ENCODE peak calls at places on chromosomes 11 and 22, in five cellular contexts. One of them, this sample, is unnamed.

GRCh38 chr11:18669211-18669593 is 29.4 kb upstream of the TMEM86A start:
- DNase-seq in left lung: no peak
- DNase-seq in uterus: no peak
- DNase-seq in endothelial cell: no peak
- DNase-seq in AG09309: no peak
- DNase-seq in this sample: no peak

GRCh38 chr11:71474771-71475483 is 21.9 kb downstream of the NADSYN1 start:
- DNase-seq in left lung: no peak
- DNase-seq in uterus: no peak
- DNase-seq in endothelial cell: no peak
- DNase-seq in AG09309: no peak
- DNase-seq in this sample: no peak

GRCh38 chr22:40671369-40671768 is 7.9 kb upstream of the MCHR1 start:
- DNase-seq in left lung: no peak
- DNase-seq in uterus: no peak
- DNase-seq in endothelial cell: no peak
- DNase-seq in AG09309: no peak
- DNase-seq in this sample: no peak

GRCh38 chr11:126366064-126366822 is 10.8 kb downstream of the ST3GAL4 start:
- DNase-seq in left lung: no peak
- DNase-seq in uterus: peak
- DNase-seq in endothelial cell: no peak
- DNase-seq in AG09309: no peak
- DNase-seq in this sample: no peak

GRCh38 chr11:93741882-93742226 is 382 bp downstream of the C11orf54 start:
- DNase-seq in left lung: no peak
- DNase-seq in uterus: no peak
- DNase-seq in endothelial cell: no peak
- DNase-seq in AG09309: peak
- DNase-seq in this sample: no peak

GRCh38 chr11:45321669-45322068 is 35.5 kb upstream of the SYT13 start:
- DNase-seq in left lung: no peak
- DNase-seq in uterus: no peak
- DNase-seq in endothelial cell: no peak
- DNase-seq in AG09309: no peak
- DNase-seq in this sample: peak

GRCh38 chr22:47177334-47177815 is 414.9 kb downstream of the TBC1D22A start:
- DNase-seq in left lung: no peak
- DNase-seq in uterus: peak
- DNase-seq in endothelial cell: no peak
- DNase-seq in AG09309: no peak
- DNase-seq in this sample: no peak

GRCh38 chr11:125940145-125940544 is 5.7 kb upstream of the VSIG10L2 start:
- DNase-seq in left lung: no peak
- DNase-seq in uterus: no peak
- DNase-seq in endothelial cell: no peak
- DNase-seq in AG09309: no peak
- DNase-seq in this sample: no peak

DNA sequence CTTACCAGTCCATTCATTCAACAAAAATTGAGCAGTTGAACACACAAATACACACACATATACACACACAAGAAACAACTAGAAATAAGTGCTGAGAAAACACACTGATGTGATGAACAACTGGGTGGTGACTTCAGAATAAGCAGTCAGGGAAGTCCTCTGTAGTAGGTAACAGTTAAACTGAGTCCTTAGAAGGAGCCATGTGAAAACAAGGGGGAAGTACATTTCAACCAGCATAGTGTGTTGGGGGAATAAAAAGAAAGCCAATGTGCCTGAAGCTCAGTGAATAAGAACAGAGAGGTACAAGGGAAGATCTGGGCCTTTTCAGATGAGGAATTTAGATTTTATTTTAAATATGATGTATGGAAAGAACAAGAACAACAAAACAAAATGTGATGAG is 6.8 kb upstream of the TMEM123 start:
- DNase-seq in left lung: no peak
- DNase-seq in uterus: no peak
- DNase-seq in endothelial cell: no peak
- DNase-seq in AG09309: no peak
- DNase-seq in this sample: no peak
- TF ChIP-seq CTCF in left lung: no peak
- TF ChIP-seq CTCF in uterus: no peak
- TF ChIP-seq CTCF in endothelial cell: no peak
- TF ChIP-seq CTCF in AG09309: no peak
- TF ChIP-seq CTCF in this sample: no peak

GRCh38 chr11:95853862-95854261 is 63.6 kb downstream of the CEP57 start:
- DNase-seq in left lung: no peak
- DNase-seq in uterus: no peak
- DNase-seq in endothelial cell: no peak
- DNase-seq in AG09309: no peak
- DNase-seq in this sample: no peak

GRCh38 chr11:95845168-95845567 is 54.9 kb downstream of the CEP57 start:
- DNase-seq in left lung: no peak
- DNase-seq in uterus: no peak
- DNase-seq in endothelial cell: no peak
- DNase-seq in AG09309: no peak
- DNase-seq in this sample: no peak

GRCh38 chr11:95850137-95850536 is 59.8 kb downstream of the CEP57 start:
- DNase-seq in left lung: no peak
- DNase-seq in uterus: no peak
- DNase-seq in endothelial cell: no peak
- DNase-seq in AG09309: no peak
- DNase-seq in this sample: no peak

GRCh38 chr11:95853138-95853537 is 62.8 kb downstream of the CEP57 start:
- DNase-seq in left lung: no peak
- DNase-seq in uterus: no peak
- DNase-seq in endothelial cell: no peak
- DNase-seq in AG09309: no peak
- DNase-seq in this sample: no peak

GRCh38 chr11:95849087-95849825 is 59.0 kb downstream of the CEP57 start:
- DNase-seq in left lung: no peak
- DNase-seq in uterus: peak
- DNase-seq in endothelial cell: peak
- DNase-seq in AG09309: no peak
- DNase-seq in this sample: no peak
- TF ChIP-seq CTCF in left lung: peak
- TF ChIP-seq CTCF in uterus: peak
- TF ChIP-seq CTCF in endothelial cell: no peak
- TF ChIP-seq CTCF in AG09309: peak
- TF ChIP-seq CTCF in this sample: peak

DNA sequence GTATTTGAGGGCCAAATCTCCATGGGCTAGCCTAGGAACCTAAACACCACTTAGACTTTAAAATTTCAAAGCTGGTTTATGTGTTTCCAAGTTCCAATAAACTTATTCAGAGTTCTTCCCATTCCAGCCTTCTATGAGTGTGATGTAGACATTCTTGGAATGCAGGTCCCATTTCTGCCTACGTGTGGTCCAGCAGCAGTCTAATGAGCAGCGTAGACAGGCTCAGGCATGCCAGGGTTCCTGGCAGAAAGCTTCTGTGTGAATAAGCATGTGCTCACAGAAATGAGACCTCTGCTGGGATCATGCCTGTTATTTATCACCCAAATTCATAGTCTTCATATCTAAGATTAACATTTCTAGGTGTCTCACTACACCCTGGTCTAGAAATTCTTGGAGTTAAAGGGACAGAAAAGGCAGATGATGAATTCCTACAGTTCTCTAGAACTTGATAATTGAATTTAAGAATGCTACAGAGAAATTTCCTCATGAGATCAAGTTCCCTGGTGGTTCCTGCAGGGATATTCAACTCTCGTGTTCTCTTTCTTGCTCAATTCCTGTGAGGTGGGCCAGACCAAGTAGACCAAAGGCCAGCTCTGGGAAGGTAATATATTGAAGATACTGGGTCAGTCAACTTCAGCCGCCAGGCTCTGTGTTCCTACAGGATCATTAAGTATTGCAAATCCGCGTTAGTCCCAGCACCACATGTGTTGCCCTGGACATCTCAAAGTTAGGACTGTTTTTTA is 17.6 kb downstream of the RNF185 start:
- DNase-seq in left lung: no peak
- DNase-seq in uterus: no peak
- DNase-seq in endothelial cell: no peak
- DNase-seq in AG09309: peak
- DNase-seq in this sample: no peak
- TF ChIP-seq CTCF in left lung: no peak
- TF ChIP-seq CTCF in uterus: no peak
- TF ChIP-seq CTCF in endothelial cell: no peak
- TF ChIP-seq CTCF in AG09309: peak
- TF ChIP-seq CTCF in this sample: no peak

GRCh38 chr11:2443881-2444300 is 423 bp downstream of the TRPM5 start:
- DNase-seq in left lung: peak
- DNase-seq in uterus: no peak
- DNase-seq in endothelial cell: no peak
- DNase-seq in AG09309: no peak
- DNase-seq in this sample: no peak
- TF ChIP-seq CTCF in left lung: no peak
- TF ChIP-seq CTCF in uterus: no peak
- TF ChIP-seq CTCF in endothelial cell: no peak
- TF ChIP-seq CTCF in AG09309: no peak
- TF ChIP-seq CTCF in this sample: no peak

GRCh38 chr11:15481871-15482270 is 367.1 kb downstream of the INSC start:
- DNase-seq in left lung: no peak
- DNase-seq in uterus: no peak
- DNase-seq in endothelial cell: no peak
- DNase-seq in AG09309: no peak
- DNase-seq in this sample: no peak
- TF ChIP-seq CTCF in left lung: no peak
- TF ChIP-seq CTCF in uterus: no peak
- TF ChIP-seq CTCF in endothelial cell: no peak
- TF ChIP-seq CTCF in AG09309: no peak
- TF ChIP-seq CTCF in this sample: no peak

DNA sequence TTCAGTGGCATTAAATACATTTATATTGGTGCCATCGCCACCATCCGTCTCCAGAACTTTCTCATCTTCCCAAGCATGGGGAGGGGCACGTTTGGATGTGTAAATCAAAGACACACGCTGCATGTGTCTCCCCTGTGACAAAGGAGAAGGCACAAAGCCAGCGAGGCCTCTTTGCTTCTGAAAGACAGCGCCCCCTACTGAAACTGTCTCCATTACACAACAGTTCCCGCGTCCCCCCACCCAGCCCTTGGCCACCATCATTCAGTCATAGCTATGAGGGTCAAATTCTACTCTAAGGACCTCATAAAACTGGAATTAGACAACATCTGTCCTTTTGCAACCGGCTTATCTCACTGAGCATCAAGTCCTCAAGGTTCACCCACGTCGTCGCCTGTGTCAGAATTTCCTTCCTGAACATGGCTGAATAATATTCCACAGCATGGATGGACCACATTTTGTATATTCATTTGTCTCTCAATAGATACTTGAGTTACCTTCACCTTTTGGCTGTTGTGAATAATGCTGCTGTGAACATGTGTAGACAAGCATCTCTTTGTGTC is 64.8 kb downstream of the IGF2 start:
- DNase-seq in left lung: no peak
- DNase-seq in uterus: no peak
- DNase-seq in endothelial cell: no peak
- DNase-seq in AG09309: no peak
- DNase-seq in this sample: no peak
- TF ChIP-seq CTCF in left lung: no peak
- TF ChIP-seq CTCF in uterus: no peak
- TF ChIP-seq CTCF in endothelial cell: peak
- TF ChIP-seq CTCF in AG09309: no peak
- TF ChIP-seq CTCF in this sample: peak

DNA sequence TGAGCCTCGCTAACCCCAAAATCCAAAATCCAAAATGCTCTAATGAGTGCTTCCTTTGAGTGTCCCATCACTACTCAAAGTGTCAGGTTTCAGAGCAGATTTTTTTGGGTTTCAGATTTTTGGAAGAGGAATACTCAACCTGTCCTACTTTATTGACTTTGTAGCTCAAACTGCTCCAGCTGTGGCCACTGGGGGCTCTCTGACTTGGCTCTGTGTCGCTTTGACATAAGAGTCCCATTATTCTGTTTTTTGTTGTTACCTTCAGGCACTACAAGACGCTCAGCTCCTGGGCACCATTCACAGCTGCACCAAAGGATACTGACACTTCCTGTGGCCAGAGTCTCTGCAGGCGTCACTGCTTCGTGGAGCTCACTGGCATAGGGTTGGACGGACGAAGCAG is 41.1 kb downstream of the PHF21B start:
- DNase-seq in left lung: no peak
- DNase-seq in uterus: no peak
- DNase-seq in endothelial cell: no peak
- DNase-seq in AG09309: no peak
- DNase-seq in this sample: no peak
- TF ChIP-seq CTCF in left lung: no peak
- TF ChIP-seq CTCF in uterus: no peak
- TF ChIP-seq CTCF in endothelial cell: no peak
- TF ChIP-seq CTCF in AG09309: peak
- TF ChIP-seq CTCF in this sample: no peak

GRCh38 chr22:19420321-19420720 is 11.2 kb downstream of the HIRA start:
- DNase-seq in left lung: no peak
- DNase-seq in uterus: no peak
- DNase-seq in endothelial cell: no peak
- DNase-seq in AG09309: no peak
- DNase-seq in this sample: no peak

GRCh38 chr22:19422440-19423301 is 8.9 kb downstream of the HIRA start:
- DNase-seq in left lung: no peak
- DNase-seq in uterus: no peak
- DNase-seq in endothelial cell: no peak
- DNase-seq in AG09309: no peak
- DNase-seq in this sample: no peak

GRCh38 chr22:19419086-19419463 is 12.5 kb downstream of the HIRA start:
- DNase-seq in left lung: peak
- DNase-seq in uterus: no peak
- DNase-seq in endothelial cell: no peak
- DNase-seq in AG09309: no peak
- DNase-seq in this sample: no peak

GRCh38 chr22:19423906-19424500 is 7.5 kb downstream of the HIRA start:
- DNase-seq in left lung: no peak
- DNase-seq in uterus: no peak
- DNase-seq in endothelial cell: no peak
- DNase-seq in AG09309: no peak
- DNase-seq in this sample: no peak

GRCh38 chr22:19419464-19420178 is 11.9 kb downstream of the HIRA start:
- DNase-seq in left lung: no peak
- DNase-seq in uterus: no peak
- DNase-seq in endothelial cell: no peak
- DNase-seq in AG09309: no peak
- DNase-seq in this sample: no peak
- TF ChIP-seq CTCF in left lung: no peak
- TF ChIP-seq CTCF in uterus: no peak
- TF ChIP-seq CTCF in endothelial cell: no peak
- TF ChIP-seq CTCF in AG09309: no peak
- TF ChIP-seq CTCF in this sample: no peak

GRCh38 chr11:110445428-110445827 is 15.7 kb downstream of the FDX1 start:
- DNase-seq in left lung: no peak
- DNase-seq in uterus: no peak
- DNase-seq in endothelial cell: no peak
- DNase-seq in AG09309: no peak
- DNase-seq in this sample: no peak
- TF ChIP-seq CTCF in left lung: no peak
- TF ChIP-seq CTCF in uterus: no peak
- TF ChIP-seq CTCF in endothelial cell: no peak
- TF ChIP-seq CTCF in AG09309: no peak
- TF ChIP-seq CTCF in this sample: no peak